ENCODE peak calls at places on chromosome 5, in six cellular contexts. D is K562, N is H1, G is HepG2, E is A549, V is GM12878. F is an unnamed sample.

GRCh38 chr5:6449465-6450158 is 953 bp downstream of the UBE2QL1 start:
- DNase-seq in D (no peak), N (no peak), G (no peak), E (no peak), V (no peak), F (no peak)

GRCh38 chr5:168066536-168067208 is 224.8 kb upstream of the WWC1 start:
- DNase-seq in D (no peak), N (no peak), G (no peak), E (no peak), V (no peak), F (no peak)

GRCh38 chr5:21646469-21646868 is 1206.7 kb downstream of the CDH12 start:
- DNase-seq in D (no peak), N (no peak), G (no peak), E (no peak), V (no peak), F (peak)

GRCh38 chr5:156388233-156388632 is 61.3 kb downstream of the SGCD start:
- DNase-seq in D (no peak), N (no peak), G (no peak), E (no peak), V (no peak), F (no peak)

GRCh38 chr5:126900796-126901195 is 123.9 kb downstream of the LMNB1 start:
- DNase-seq in D (no peak), N (no peak), G (no peak), E (no peak), V (no peak), F (no peak)

GRCh38 chr5:152178350-152178699 is 226.8 kb downstream of the NMUR2 start:
- DNase-seq in D (no peak), N (no peak), G (no peak), E (no peak), V (no peak), F (no peak)

GRCh38 chr5:154567155-154567554 is 89.1 kb upstream of the HAND1 start:
- DNase-seq in D (no peak), N (no peak), G (no peak), E (no peak), V (no peak), F (no peak)

GRCh38 chr5:34570721-34571379 is 85.3 kb upstream of the RAI14 start:
- DNase-seq in D (no peak), N (no peak), G (no peak), E (no peak), V (no peak), F (peak)

GRCh38 chr5:164345173-164345572 is 839.8 kb downstream of the MAT2B start:
- DNase-seq in D (no peak), N (no peak), G (no peak), E (no peak), V (no peak), F (peak)

GRCh38 chr5:150616024-150616470 is 24.4 kb upstream of the SYNPO start:
- DNase-seq in D (peak), N (no peak), G (peak), E (no peak), V (no peak), F (no peak)

GRCh38 chr5:145829708-145830361 is 5.3 kb downstream of the PRELID2 start:
- DNase-seq in D (no peak), N (no peak), G (peak), E (no peak), V (no peak), F (no peak)

GRCh38 chr5:131640043-131640856 is 5.2 kb upstream of the RAPGEF6 start:
- DNase-seq in D (peak), N (no peak), G (no peak), E (no peak), V (no peak), F (peak)

DNA sequence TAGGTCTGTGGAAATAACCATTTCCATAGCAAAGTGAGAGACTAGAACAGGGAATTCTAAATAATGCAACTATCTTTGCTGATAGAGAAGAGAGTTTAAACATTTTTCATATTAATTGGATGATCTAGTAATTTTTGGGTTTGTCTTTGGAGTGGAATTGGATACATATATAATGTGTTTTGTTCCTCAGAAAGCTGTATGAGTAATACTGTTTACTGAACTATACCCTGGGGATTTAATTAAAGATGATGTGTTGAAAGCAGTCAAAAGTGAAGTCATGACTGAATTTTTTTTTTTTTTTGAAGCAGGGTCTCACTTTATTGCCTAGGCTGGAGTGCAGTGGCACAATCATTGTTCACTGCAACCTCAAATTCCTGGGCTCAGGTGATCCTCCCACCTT is 17.9 kb downstream of the FER start:
- DNase-seq in D (no peak), N (no peak), G (no peak), E (no peak), V (no peak), F (no peak)
- TF ChIP-seq RFX5 in D (no peak), N (no peak), G (no peak), E (no peak), V (no peak), F (no peak)

DNA sequence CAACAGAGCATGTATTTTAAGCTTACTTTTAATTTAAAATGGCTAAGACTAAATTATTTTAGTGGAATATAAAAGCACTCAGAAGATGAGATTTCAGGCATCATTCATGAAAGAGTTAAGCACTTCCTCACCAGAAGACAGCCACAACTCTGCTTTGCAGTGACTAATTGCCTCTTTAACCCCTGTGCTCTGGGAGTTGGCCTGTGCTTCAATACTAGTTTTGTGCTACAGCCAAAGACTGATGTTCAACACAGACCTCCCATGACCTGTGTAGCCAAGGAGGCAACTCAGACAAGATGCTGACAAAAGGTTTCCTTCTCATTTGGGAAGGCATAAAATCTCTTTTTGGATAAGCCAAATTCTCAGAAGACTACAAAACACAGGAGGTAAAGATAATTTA is 353.5 kb downstream of the FBXL17 start:
- DNase-seq in D (no peak), N (no peak), G (no peak), E (no peak), V (no peak), F (peak)
- TF ChIP-seq CEBPB in D (no peak), N (no peak), G (no peak), E (no peak), V (no peak), F (no peak)

GRCh38 chr5:78730300-78731094 is 81.9 kb upstream of the LHFPL2 start:
- DNase-seq in D (no peak), N (no peak), G (no peak), E (no peak), V (no peak), F (no peak)
- TF ChIP-seq RFX5 in D (no peak), N (no peak), G (no peak), E (no peak), V (no peak), F (no peak)

GRCh38 chr5:133382661-133383579 is 229.4 kb downstream of the FSTL4 start:
- DNase-seq in D (no peak), N (no peak), G (no peak), E (no peak), V (no peak), F (no peak)

GRCh38 chr5:133384903-133385302 is 227.4 kb downstream of the FSTL4 start:
- DNase-seq in D (no peak), N (no peak), G (no peak), E (no peak), V (no peak), F (no peak)

GRCh38 chr5:133383580-133383939 is 228.8 kb downstream of the FSTL4 start:
- DNase-seq in D (no peak), N (no peak), G (no peak), E (no peak), V (no peak), F (no peak)

GRCh38 chr5:133385346-133385745 is 227.0 kb downstream of the FSTL4 start:
- DNase-seq in D (no peak), N (no peak), G (no peak), E (no peak), V (no peak), F (no peak)

GRCh38 chr5:133384120-133384855 is 228.1 kb downstream of the FSTL4 start:
- DNase-seq in D (no peak), N (no peak), G (no peak), E (no peak), V (no peak), F (no peak)
- TF ChIP-seq CEBPB in D (no peak), N (no peak), G (no peak), E (no peak), V (no peak), F (no peak)

GRCh38 chr5:133552925-133553525 is 59.3 kb downstream of the FSTL4 start:
- DNase-seq in D (peak), N (peak), G (peak), E (peak), V (no peak), F (peak)
- TF ChIP-seq RFX5 in D (no peak), N (no peak), G (no peak), E (no peak), V (no peak), F (no peak)

DNA sequence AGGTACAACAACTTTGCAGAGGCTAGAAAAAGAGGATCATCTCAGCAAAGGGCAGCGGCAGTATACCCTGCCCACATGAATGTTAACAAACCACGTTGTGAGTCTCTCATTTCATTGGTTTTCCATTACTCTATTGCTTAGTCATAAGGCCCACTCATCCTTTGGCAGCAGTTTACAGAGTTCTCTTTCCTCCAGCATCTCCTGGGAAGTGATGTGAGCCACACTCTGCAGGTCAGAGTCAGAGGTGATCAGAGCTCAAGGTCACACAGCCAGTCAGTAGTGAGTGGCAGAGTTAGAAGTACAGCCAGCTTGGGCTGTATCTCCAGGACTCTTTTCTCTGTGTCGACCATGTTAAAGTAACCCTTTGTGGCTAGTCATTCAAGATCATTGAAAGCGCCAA is 599.6 kb upstream of the GRAMD2B start:
- DNase-seq in D (no peak), N (no peak), G (peak), E (no peak), V (no peak), F (peak)
- TF ChIP-seq CEBPB in D (no peak), N (no peak), G (no peak), E (no peak), V (no peak), F (no peak)

GRCh38 chr5:142325677-142326479 is 1.1 kb upstream of the SPRY4 start:
- DNase-seq in D (peak), N (peak), G (peak), E (peak), V (no peak), F (peak)
- TF ChIP-seq RFX5 in D (no peak), N (no peak), G (no peak), E (no peak), V (no peak), F (no peak)

DNA sequence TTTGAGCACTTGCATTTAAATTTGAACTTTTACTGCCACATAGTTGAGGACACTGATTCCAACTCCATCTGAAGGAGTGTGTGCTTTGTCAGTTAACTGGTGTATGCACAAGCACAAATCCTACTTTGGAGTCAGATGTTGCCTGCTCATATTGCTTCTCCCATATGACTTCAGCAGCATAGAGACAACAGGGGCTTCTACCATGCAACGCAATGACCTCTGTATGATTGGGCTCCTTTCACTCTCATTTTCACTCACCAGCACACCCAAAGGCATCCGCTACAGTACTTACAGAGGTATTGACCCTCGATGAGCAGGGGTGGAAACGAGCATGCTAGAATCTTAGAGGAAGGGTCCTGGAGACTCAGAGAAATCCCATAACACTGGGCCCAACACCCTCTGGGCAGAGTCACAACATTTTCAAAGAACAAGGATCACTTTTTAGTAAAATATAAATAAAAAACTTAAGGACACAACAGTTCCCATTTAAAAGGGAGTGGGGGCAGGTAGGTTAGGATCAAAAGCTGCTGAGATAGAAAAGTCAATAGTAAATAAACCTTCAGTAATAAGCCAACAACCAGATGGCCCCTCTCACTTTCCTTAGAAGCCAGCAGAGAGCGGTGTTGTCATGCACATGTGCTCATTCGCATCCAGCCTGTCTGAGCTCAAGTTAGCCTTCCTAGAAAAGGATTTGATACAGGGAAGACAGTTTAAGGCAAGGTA is 203.8 kb downstream of the SNCAIP start:
- DNase-seq in D (peak), N (peak), G (peak), E (peak), V (no peak), F (peak)
- TF ChIP-seq CEBPB in D (no peak), N (peak), G (no peak), E (no peak), V (no peak), F (no peak)

GRCh38 chr5:32760091-32760509 is 49.0 kb downstream of the NPR3 start:
- DNase-seq in D (peak), N (no peak), G (peak), E (peak), V (no peak), F (peak)
- TF ChIP-seq RFX5 in D (no peak), N (no peak), G (no peak), E (no peak), V (no peak), F (no peak)

GRCh38 chr5:25823330-25823873 is 1178.6 kb upstream of the CDH10 start:
- DNase-seq in D (no peak), N (no peak), G (no peak), E (no peak), V (no peak), F (no peak)
- TF ChIP-seq CEBPB in D (no peak), N (no peak), G (no peak), E (no peak), V (no peak), F (no peak)

F was measured in IMR-90.